ENCODE peak calls at places on chromosomes 6 and 20, in ten cellular contexts. F is CD4-positive, CD25-positive, alpha-beta regulatory T cell; N is NCI-H774; G is activated gamma-delta T cell treated with anti-CD3 and anti-CD28 coated beads, Interleukin-2, amount 50 U/mL, for 16 hours; D is stimulated activated effector memory CD8-positive, alpha-beta T cell treated with anti-CD3 and anti-CD28 coated beads, Interleukin-12 subunit alpha, Interleukin-12 subunit beta, amount 100 ng/mL, for 72 hours; Q is Calu3; Z is GOT3; E is activated T-helper 1 cell treated with anti-CD3 and anti-CD28 coated beads, Interleukin-12 subunit alpha, Interleukin-12 subunit beta, Interleukin-2, Interleukin-4 antibody, amounts not matched to agents 30 ng/mL and 10 ng/mL and 1 ng/mL, durations not matched to agents 14 hours and 24 hours and 36 hours; O is tibial nerve; M is esophagus squamous epithelium. I is an unnamed sample.

GRCh38 chr6:152244998-152245630 is 392.0 kb downstream of the SYNE1 start:
- DNase-seq in F (no peak), N (no peak), G (no peak), D (no peak), Q (no peak), Z (no peak), E (no peak), O (no peak), M (no peak), I (no peak)

GRCh38 chr20:36818831-36819230 is 45.3 kb upstream of the DSN1 start:
- DNase-seq in F (no peak), N (no peak), G (no peak), D (no peak), Q (no peak), Z (no peak), E (no peak), O (no peak), M (no peak), I (no peak)

GRCh38 chr6:159838020-159838744 is 38.1 kb downstream of the PNLDC1 start:
- DNase-seq in F (no peak), N (no peak), G (no peak), D (no peak), Q (no peak), Z (no peak), E (no peak), O (no peak), M (no peak), I (no peak)

GRCh38 chr20:19497064-19497463 is 261.0 kb upstream of the RIN2 start:
- DNase-seq in F (no peak), N (no peak), G (no peak), D (no peak), Q (no peak), Z (no peak), E (no peak), O (no peak), M (no peak), I (no peak)

GRCh38 chr6:14324042-14324441 is 206.5 kb downstream of the CD83 start:
- DNase-seq in F (no peak), N (no peak), G (no peak), D (no peak), Q (peak; percentile 30), Z (no peak), E (no peak), O (no peak), M (no peak), I (no peak)

GRCh38 chr6:157481865-157482249 is 100.9 kb downstream of the ZDHHC14 start:
- DNase-seq in F (no peak), N (no peak), G (no peak), D (no peak), Q (no peak), Z (no peak), E (no peak), O (no peak), M (no peak), I (no peak)

GRCh38 chr20:23749746-23750145 is 989 bp downstream of the CST1 start:
- DNase-seq in F (no peak), N (no peak), G (no peak), D (no peak), Q (no peak), Z (no peak), E (no peak), O (no peak), M (no peak), I (no peak)

GRCh38 chr6:9699890-9700289 is 715.0 kb downstream of the TFAP2A start:
- DNase-seq in F (no peak), N (no peak), G (no peak), D (no peak), Q (no peak), Z (no peak), E (no peak), O (no peak), M (no peak), I (no peak)

GRCh38 chr6:150074651-150075416 is 5.9 kb upstream of the ULBP3 start:
- DNase-seq in F (no peak), N (no peak), G (no peak), D (no peak), Q (no peak), Z (no peak), E (no peak), O (no peak), M (no peak), I (no peak)

GRCh38 chr6:121413831-121414368 is 21.5 kb upstream of the GJA1 start:
- DNase-seq in F (no peak), N (no peak), G (no peak), D (no peak), Q (no peak), Z (no peak), E (no peak), O (no peak), M (no peak), I (no peak)

GRCh38 chr6:1871936-1872335 is 262.2 kb downstream of the FOXC1 start:
- DNase-seq in F (no peak), N (no peak), G (no peak), D (no peak), Q (no peak), Z (no peak), E (no peak), O (no peak), M (no peak), I (no peak)

GRCh38 chr6:110944681-110945151 is 13.8 kb upstream of the GTF3C6 start:
- DNase-seq in F (peak; percentile 5), N (no peak), G (no peak), D (peak; percentile 6), Q (peak; percentile 11), Z (no peak), E (peak; percentile 40), O (no peak), M (no peak), I (peak; percentile 43)

GRCh38 chr6:139801571-139802321 is 427.3 kb upstream of the CITED2 start:
- DNase-seq in F (no peak), N (no peak), G (no peak), D (no peak), Q (no peak), Z (no peak), E (no peak), O (no peak), M (no peak), I (no peak)

GRCh38 chr20:10217517-10218410 is 866 bp upstream of the SNAP25 start:
- DNase-seq in F (no peak), N (peak; percentile 82), G (no peak), D (no peak), Q (peak; percentile 49), Z (peak; percentile 58), E (peak; percentile 3), O (no peak), M (no peak), I (no peak)

GRCh38 chr20:63363981-63364536 is 2.9 kb upstream of the CHRNA4 start:
- DNase-seq in F (no peak), N (no peak), G (no peak), D (no peak), Q (no peak), Z (no peak), E (no peak), O (no peak), M (no peak), I (no peak)

GRCh38 chr6:149867876-149868640 is 3.9 kb upstream of the LRP11 start:
- DNase-seq in F (no peak), N (no peak), G (no peak), D (no peak), Q (peak; percentile 44), Z (no peak), E (no peak), O (no peak), M (no peak), I (no peak)

I was measured in KG1.